ENCODE peak calls at places on chromosome 7, in four cellular contexts. Z is CD8-positive, alpha-beta T cell; D is Calu3; K is stimulated activated CD8-positive, alpha-beta memory T cell treated with anti-CD3 and anti-CD28 coated beads, Interleukin-15, amount 100 ng/mL, for 24 hours. Q is an unnamed sample.

GRCh38 chr7:122517576-122517975 is 181.3 kb downstream of the RNF133 start:
- DNase-seq in K (no peak), D (no peak), Z (no peak), Q (no peak)

GRCh38 chr7:17099083-17099973 is 199.1 kb upstream of the AHR start:
- DNase-seq in D (peak), Z (no peak), K (no peak), Q (no peak)

GRCh38 chr7:135774284-135774683 is 25.7 kb upstream of the FAM180A start:
- DNase-seq in K (no peak), Z (no peak), D (no peak), Q (no peak)

GRCh38 chr7:118858651-118859149 is 634.2 kb downstream of the ANKRD7 start:
- DNase-seq in Z (no peak), K (no peak), D (no peak), Q (no peak)

GRCh38 chr7:121576148-121576921 is 180.2 kb upstream of the FAM3C start:
- DNase-seq in K (no peak), D (no peak), Z (no peak), Q (no peak)

GRCh38 chr7:105391429-105391828 is 2.7 kb upstream of the SRPK2 start:
- DNase-seq in K (no peak), D (no peak), Z (no peak), Q (no peak)

GRCh38 chr7:65411249-65411648 is 37.6 kb downstream of the ZNF92 start:
- DNase-seq in D (no peak), K (no peak), Z (no peak), Q (no peak)

GRCh38 chr7:129332354-129333056 is 101.7 kb upstream of the STRIP2 start:
- DNase-seq in D (no peak), Z (no peak), K (no peak), Q (no peak)

GRCh38 chr7:50369408-50370026 is 65.0 kb downstream of the IKZF1 start:
- DNase-seq in D (no peak), Z (no peak), K (no peak), Q (peak)

GRCh38 chr7:46559194-46559576 is 638.1 kb upstream of the IGFBP3 start:
- DNase-seq in D (no peak), K (no peak), Z (no peak), Q (no peak)

GRCh38 chr7:90246184-90246583 is 1.2 kb downstream of the CFAP69 start:
- DNase-seq in Z (no peak), D (no peak), K (no peak), Q (no peak)

GRCh38 chr7:76074972-76075370 is 27.1 kb downstream of the MDH2 start:
- DNase-seq in Z (no peak), D (no peak), K (no peak), Q (no peak)

GRCh38 chr7:117470777-117471176 is 9.0 kb upstream of the CFTR start:
- DNase-seq in D (no peak), K (no peak), Z (no peak), Q (no peak)

GRCh38 chr7:8379264-8379663 is 54.1 kb upstream of the NXPH1 start:
- DNase-seq in K (no peak), D (peak), Z (no peak), Q (no peak)

GRCh38 chr7:33379891-33380525 is 250.6 kb downstream of the BBS9 start:
- DNase-seq in K (no peak), D (no peak), Z (no peak), Q (no peak)

Q was measured in effector CD4-positive, alpha-beta T cell.